ENCODE peak calls at places on chromosomes 16 and 17, in four cellular contexts. J, Y, K and R are unnamed samples.

GRCh38 chr17:29591737-29592624 is 951 bp upstream of the ANKRD13B start:
- DNase-seq in J (peak), Y (peak), K (peak), R (peak)

GRCh38 chr17:15348030-15348429 is 6.6 kb upstream of the TEKT3 start:
- DNase-seq in J (no peak), K (no peak), Y (no peak), R (no peak)

GRCh38 chr16:23125277-23125676 is 24.0 kb downstream of the USP31 start:
- DNase-seq in K (no peak), Y (no peak), J (no peak), R (no peak)

GRCh38 chr17:36675250-36675649 is 73.9 kb downstream of the MRM1 start:
- DNase-seq in K (no peak), J (no peak), Y (no peak), R (no peak)

GRCh38 chr17:73338050-73338491 is 26.3 kb upstream of the CDC42EP4 start:
- DNase-seq in J (peak), K (no peak), Y (no peak), R (no peak)

GRCh38 chr17:71378741-71379140 is 742.1 kb upstream of the SOX9 start:
- DNase-seq in K (no peak), J (no peak), Y (no peak), R (no peak)

GRCh38 chr17:7855643-7856080 is 796 bp downstream of the TMEM88 start:
- DNase-seq in K (no peak), J (peak), Y (no peak), R (no peak)

GRCh38 chr17:68468785-68469184 is 11.5 kb upstream of the WIPI1 start:
- DNase-seq in J (no peak), Y (peak), K (no peak), R (peak)

GRCh38 chr17:83200231-83200699 is 120.9 kb downstream of the METRNL start:
- DNase-seq in J (peak), Y (no peak), K (no peak), R (no peak)